ENCODE peak calls at places on chromosomes 16 and 17, in seven cellular contexts. One of them, this sample, is unnamed. For H3K27me3, the result is how much of the 10 kb centered on the place peaks cover.

GRCh38 chr17:80667462-80668277 is 123.0 kb downstream of the RPTOR start:
- DNase-seq in breast epithelium: no peak
- DNase-seq in transverse colon: no peak
- DNase-seq in upper lobe of left lung: no peak
- DNase-seq in body of pancreas: no peak
- DNase-seq in tibial nerve: no peak
- DNase-seq in right lobe of liver: no peak
- DNase-seq in this sample: no peak

GRCh38 chr16:73031155-73031866 is 16.6 kb downstream of the ZFHX3 start:
- DNase-seq in right lobe of liver: no peak
- DNase-seq in breast epithelium: no peak
- DNase-seq in tibial nerve: no peak
- DNase-seq in body of pancreas: no peak
- DNase-seq in transverse colon: no peak
- DNase-seq in upper lobe of left lung: no peak
- DNase-seq in this sample: no peak

GRCh38 chr17:72947475-72947874 is 145.0 kb downstream of the SLC39A11 start:
- DNase-seq in tibial nerve: no peak
- DNase-seq in transverse colon: no peak
- DNase-seq in upper lobe of left lung: no peak
- DNase-seq in breast epithelium: no peak
- DNase-seq in right lobe of liver: no peak
- DNase-seq in body of pancreas: no peak
- DNase-seq in this sample: no peak

GRCh38 chr16:72073831-72074230 is 10.8 kb downstream of the HPR start:
- DNase-seq in body of pancreas: peak
- DNase-seq in transverse colon: no peak
- DNase-seq in upper lobe of left lung: no peak
- DNase-seq in tibial nerve: peak
- DNase-seq in right lobe of liver: no peak
- DNase-seq in breast epithelium: no peak
- DNase-seq in this sample: peak

GRCh38 chr17:9237661-9238301 is 216.5 kb downstream of the NTN1 start:
- DNase-seq in right lobe of liver: no peak
- DNase-seq in transverse colon: no peak
- DNase-seq in upper lobe of left lung: no peak
- DNase-seq in breast epithelium: no peak
- DNase-seq in body of pancreas: no peak
- DNase-seq in tibial nerve: no peak
- DNase-seq in this sample: no peak

GRCh38 chr17:81870155-81870977 is 771 bp downstream of the ARHGDIA start:
- DNase-seq in tibial nerve: no peak
- DNase-seq in body of pancreas: peak
- DNase-seq in right lobe of liver: peak
- DNase-seq in upper lobe of left lung: peak
- DNase-seq in breast epithelium: no peak
- DNase-seq in transverse colon: peak
- DNase-seq in this sample: peak

GRCh38 chr16:4984174-4985000 is 26.3 kb downstream of the SEC14L5 start:
- DNase-seq in tibial nerve: no peak
- DNase-seq in right lobe of liver: no peak
- DNase-seq in body of pancreas: no peak
- DNase-seq in upper lobe of left lung: no peak
- DNase-seq in breast epithelium: no peak
- DNase-seq in transverse colon: no peak
- DNase-seq in this sample: no peak

GRCh38 chr16:50466170-50466569 is 82.0 kb upstream of the NKD1 start:
- DNase-seq in transverse colon: no peak
- DNase-seq in right lobe of liver: no peak
- DNase-seq in breast epithelium: no peak
- DNase-seq in upper lobe of left lung: peak
- DNase-seq in tibial nerve: no peak
- DNase-seq in body of pancreas: no peak
- DNase-seq in this sample: no peak

GRCh38 chr17:16171613-16172012 is 43.7 kb downstream of the NCOR1 start:
- DNase-seq in body of pancreas: peak
- DNase-seq in upper lobe of left lung: peak
- DNase-seq in transverse colon: no peak
- DNase-seq in breast epithelium: no peak
- DNase-seq in right lobe of liver: no peak
- DNase-seq in tibial nerve: no peak
- DNase-seq in this sample: no peak

GRCh38 chr16:66168777-66169176 is 197.7 kb upstream of the CDH5 start:
- DNase-seq in body of pancreas: no peak
- DNase-seq in transverse colon: no peak
- DNase-seq in breast epithelium: no peak
- DNase-seq in right lobe of liver: no peak
- DNase-seq in upper lobe of left lung: no peak
- DNase-seq in tibial nerve: no peak
- DNase-seq in this sample: no peak

GRCh38 chr16:30381351-30382041 is 865 bp downstream of the SEPTIN1 start:
- DNase-seq in transverse colon: no peak
- DNase-seq in right lobe of liver: no peak
- DNase-seq in tibial nerve: no peak
- DNase-seq in upper lobe of left lung: no peak
- DNase-seq in breast epithelium: no peak
- DNase-seq in body of pancreas: no peak
- DNase-seq in this sample: no peak

GRCh38 chr16:30697264-30698138 is 1.5 kb upstream of the SRCAP start:
- DNase-seq in transverse colon: no peak
- DNase-seq in right lobe of liver: peak
- DNase-seq in breast epithelium: no peak
- DNase-seq in upper lobe of left lung: peak
- DNase-seq in tibial nerve: no peak
- DNase-seq in body of pancreas: no peak
- DNase-seq in this sample: peak

GRCh38 chr16:30764816-30765465 is 2.8 kb downstream of the RNF40 start:
- DNase-seq in tibial nerve: no peak
- DNase-seq in right lobe of liver: no peak
- DNase-seq in upper lobe of left lung: no peak
- DNase-seq in body of pancreas: no peak
- DNase-seq in transverse colon: no peak
- DNase-seq in breast epithelium: no peak
- DNase-seq in this sample: no peak

GRCh38 chr16:73735954-73736353 is 560.7 kb upstream of the PSMD7 start:
- DNase-seq in body of pancreas: no peak
- DNase-seq in right lobe of liver: no peak
- DNase-seq in breast epithelium: no peak
- DNase-seq in tibial nerve: no peak
- DNase-seq in upper lobe of left lung: no peak
- DNase-seq in transverse colon: no peak
- DNase-seq in this sample: no peak

GRCh38 chr17:68298601-68299000 is 7.3 kb downstream of the ARSG start:
- DNase-seq in body of pancreas: no peak
- DNase-seq in transverse colon: no peak
- DNase-seq in tibial nerve: no peak
- DNase-seq in right lobe of liver: no peak
- DNase-seq in upper lobe of left lung: no peak
- DNase-seq in breast epithelium: no peak
- DNase-seq in this sample: no peak

GRCh38 chr17:77374170-77374936 is 233.6 kb downstream of the SEC14L1 start:
- DNase-seq in upper lobe of left lung: peak
- DNase-seq in body of pancreas: peak
- DNase-seq in transverse colon: peak
- DNase-seq in right lobe of liver: peak
- DNase-seq in breast epithelium: peak
- DNase-seq in tibial nerve: peak
- DNase-seq in this sample: peak
- TF ChIP-seq POLR2A in upper lobe of left lung: no peak
- TF ChIP-seq POLR2A in body of pancreas: peak
- TF ChIP-seq POLR2A in transverse colon: peak
- TF ChIP-seq POLR2A in right lobe of liver: peak
- TF ChIP-seq POLR2A in breast epithelium: peak
- TF ChIP-seq POLR2A in tibial nerve: peak
- TF ChIP-seq POLR2A in this sample: no peak

GRCh38 chr17:42028791-42029127 is 8.9 kb downstream of the NKIRAS2 start:
- DNase-seq in right lobe of liver: no peak
- DNase-seq in upper lobe of left lung: no peak
- DNase-seq in breast epithelium: no peak
- DNase-seq in tibial nerve: no peak
- DNase-seq in transverse colon: no peak
- DNase-seq in body of pancreas: no peak
- DNase-seq in this sample: no peak
- TF ChIP-seq CTCF in right lobe of liver: no peak
- TF ChIP-seq CTCF in upper lobe of left lung: no peak
- TF ChIP-seq CTCF in breast epithelium: no peak
- TF ChIP-seq CTCF in tibial nerve: no peak
- TF ChIP-seq CTCF in transverse colon: no peak
- TF ChIP-seq CTCF in body of pancreas: no peak
- TF ChIP-seq CTCF in this sample: no peak

DNA sequence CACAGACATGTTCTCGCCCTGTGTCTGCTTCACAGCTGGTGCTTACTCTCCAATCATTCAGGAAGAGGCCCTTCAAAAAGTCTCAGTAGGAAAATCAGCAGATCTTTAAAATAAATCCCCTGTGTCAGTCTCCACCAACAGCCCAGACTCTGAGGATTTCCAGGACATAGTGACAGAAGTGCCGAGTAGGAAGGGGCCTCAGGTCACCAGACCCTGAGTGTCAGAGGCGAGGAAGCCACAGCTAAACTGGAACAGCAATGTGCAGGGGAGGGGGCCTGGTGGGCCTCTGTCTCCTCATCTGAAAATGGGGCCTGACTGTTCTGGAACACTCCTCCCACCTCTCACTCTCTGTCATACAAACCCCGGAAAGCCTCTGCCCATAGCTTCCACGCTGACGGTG is 6.3 kb downstream of the CACNG4 start:
- DNase-seq in body of pancreas: no peak
- DNase-seq in right lobe of liver: no peak
- DNase-seq in upper lobe of left lung: no peak
- DNase-seq in tibial nerve: no peak
- DNase-seq in breast epithelium: no peak
- DNase-seq in transverse colon: no peak
- DNase-seq in this sample: no peak
- H3K27me3 ChIP-seq in body of pancreas: under half
- H3K27me3 ChIP-seq in right lobe of liver: under half
- H3K27me3 ChIP-seq in upper lobe of left lung: under half
- H3K27me3 ChIP-seq in tibial nerve: half or more
- H3K27me3 ChIP-seq in breast epithelium: under half
- H3K27me3 ChIP-seq in transverse colon: half or more
- H3K27me3 ChIP-seq in this sample: under half

GRCh38 chr16:2531371-2531695 is at the start of gene CEMP1:
- DNase-seq in transverse colon: no peak
- DNase-seq in right lobe of liver: no peak
- DNase-seq in upper lobe of left lung: no peak
- DNase-seq in breast epithelium: no peak
- DNase-seq in tibial nerve: no peak
- DNase-seq in body of pancreas: no peak
- DNase-seq in this sample: no peak

GRCh38 chr16:2533912-2534311 is 2.7 kb upstream of the CEMP1 start:
- DNase-seq in tibial nerve: no peak
- DNase-seq in upper lobe of left lung: no peak
- DNase-seq in breast epithelium: no peak
- DNase-seq in body of pancreas: no peak
- DNase-seq in right lobe of liver: no peak
- DNase-seq in transverse colon: no peak
- DNase-seq in this sample: no peak

GRCh38 chr16:2530629-2531318 is 434 bp downstream of the CEMP1 start:
- DNase-seq in right lobe of liver: no peak
- DNase-seq in body of pancreas: no peak
- DNase-seq in upper lobe of left lung: no peak
- DNase-seq in tibial nerve: no peak
- DNase-seq in breast epithelium: no peak
- DNase-seq in transverse colon: no peak
- DNase-seq in this sample: no peak

GRCh38 chr16:2531696-2532493 is 687 bp upstream of the CEMP1 start:
- DNase-seq in transverse colon: peak
- DNase-seq in breast epithelium: peak
- DNase-seq in upper lobe of left lung: peak
- DNase-seq in tibial nerve: peak
- DNase-seq in body of pancreas: peak
- DNase-seq in right lobe of liver: peak
- DNase-seq in this sample: peak

GRCh38 chr16:2532494-2533141 is 1.4 kb upstream of the CEMP1 start:
- DNase-seq in breast epithelium: peak
- DNase-seq in transverse colon: peak
- DNase-seq in upper lobe of left lung: peak
- DNase-seq in tibial nerve: peak
- DNase-seq in body of pancreas: peak
- DNase-seq in right lobe of liver: peak
- DNase-seq in this sample: peak
- TF ChIP-seq POLR2A in breast epithelium: peak
- TF ChIP-seq POLR2A in transverse colon: peak
- TF ChIP-seq POLR2A in upper lobe of left lung: no peak
- TF ChIP-seq POLR2A in tibial nerve: no peak
- TF ChIP-seq POLR2A in body of pancreas: peak
- TF ChIP-seq POLR2A in right lobe of liver: peak
- TF ChIP-seq POLR2A in this sample: no peak

GRCh38 chr17:48149174-48150106 is 41.9 kb downstream of the SNX11 start:
- DNase-seq in breast epithelium: no peak
- DNase-seq in transverse colon: no peak
- DNase-seq in right lobe of liver: no peak
- DNase-seq in upper lobe of left lung: no peak
- DNase-seq in body of pancreas: no peak
- DNase-seq in tibial nerve: no peak
- DNase-seq in this sample: no peak

GRCh38 chr17:48155889-48156670 is 48.5 kb downstream of the SNX11 start:
- DNase-seq in tibial nerve: no peak
- DNase-seq in breast epithelium: no peak
- DNase-seq in right lobe of liver: no peak
- DNase-seq in body of pancreas: no peak
- DNase-seq in upper lobe of left lung: no peak
- DNase-seq in transverse colon: no peak
- DNase-seq in this sample: no peak

GRCh38 chr17:48150602-48151001 is 43.0 kb downstream of the SNX11 start:
- DNase-seq in right lobe of liver: no peak
- DNase-seq in body of pancreas: no peak
- DNase-seq in upper lobe of left lung: no peak
- DNase-seq in tibial nerve: no peak
- DNase-seq in breast epithelium: no peak
- DNase-seq in transverse colon: no peak
- DNase-seq in this sample: no peak

GRCh38 chr17:48150107-48150463 is 42.5 kb downstream of the SNX11 start:
- DNase-seq in transverse colon: no peak
- DNase-seq in breast epithelium: no peak
- DNase-seq in right lobe of liver: no peak
- DNase-seq in upper lobe of left lung: no peak
- DNase-seq in tibial nerve: no peak
- DNase-seq in body of pancreas: no peak
- DNase-seq in this sample: no peak

GRCh38 chr17:48153711-48154642 is 46.4 kb downstream of the SNX11 start:
- DNase-seq in body of pancreas: peak
- DNase-seq in breast epithelium: no peak
- DNase-seq in transverse colon: peak
- DNase-seq in upper lobe of left lung: no peak
- DNase-seq in tibial nerve: no peak
- DNase-seq in right lobe of liver: peak
- DNase-seq in this sample: no peak
- TF ChIP-seq CTCF in body of pancreas: peak
- TF ChIP-seq CTCF in breast epithelium: no peak
- TF ChIP-seq CTCF in transverse colon: peak
- TF ChIP-seq CTCF in upper lobe of left lung: no peak
- TF ChIP-seq CTCF in tibial nerve: no peak
- TF ChIP-seq CTCF in right lobe of liver: peak
- TF ChIP-seq CTCF in this sample: no peak